ENCODE peak calls at places on chromosomes 3 and 15, in six cellular contexts. One of them, this sample, is unnamed.

GRCh38 chr15:91476861-91477260 is 376.6 kb upstream of the SLCO3A1 start:
- DNase-seq in AG04450: no peak
- DNase-seq in retinal pigment epithelial cell: no peak
- DNase-seq in GM12865: no peak
- DNase-seq in transverse colon: no peak
- DNase-seq in uterus: no peak
- DNase-seq in this sample: no peak

GRCh38 chr3:64459711-64460110 is 228.1 kb downstream of the ADAMTS9 start:
- DNase-seq in AG04450: no peak
- DNase-seq in retinal pigment epithelial cell: no peak
- DNase-seq in GM12865: no peak
- DNase-seq in transverse colon: no peak
- DNase-seq in uterus: no peak
- DNase-seq in this sample: no peak

GRCh38 chr3:4978259-4978965 is 825 bp upstream of the BHLHE40 start:
- DNase-seq in AG04450: peak
- DNase-seq in retinal pigment epithelial cell: peak
- DNase-seq in GM12865: peak
- DNase-seq in transverse colon: peak
- DNase-seq in uterus: peak
- DNase-seq in this sample: peak

GRCh38 chr15:48177383-48177874 is 666 bp downstream of the MYEF2 start:
- DNase-seq in AG04450: no peak
- DNase-seq in retinal pigment epithelial cell: peak
- DNase-seq in GM12865: peak
- DNase-seq in transverse colon: no peak
- DNase-seq in uterus: no peak
- DNase-seq in this sample: no peak

GRCh38 chr3:149466192-149466591 is 8.3 kb upstream of the TM4SF4 start:
- DNase-seq in AG04450: peak
- DNase-seq in retinal pigment epithelial cell: peak
- DNase-seq in GM12865: no peak
- DNase-seq in transverse colon: no peak
- DNase-seq in uterus: peak
- DNase-seq in this sample: no peak

GRCh38 chr3:174776636-174777035 is 82.5 kb upstream of the NAALADL2 start:
- DNase-seq in AG04450: no peak
- DNase-seq in retinal pigment epithelial cell: no peak
- DNase-seq in GM12865: no peak
- DNase-seq in transverse colon: no peak
- DNase-seq in uterus: no peak
- DNase-seq in this sample: no peak

GRCh38 chr3:56682458-56683121 is 475 bp downstream of the TASOR start:
- DNase-seq in AG04450: peak
- DNase-seq in retinal pigment epithelial cell: peak
- DNase-seq in GM12865: peak
- DNase-seq in transverse colon: peak
- DNase-seq in uterus: peak
- DNase-seq in this sample: peak

GRCh38 chr15:94968133-94968532 is 736.8 kb downstream of the MCTP2 start:
- DNase-seq in AG04450: no peak
- DNase-seq in retinal pigment epithelial cell: no peak
- DNase-seq in GM12865: no peak
- DNase-seq in transverse colon: no peak
- DNase-seq in uterus: no peak
- DNase-seq in this sample: no peak

GRCh38 chr3:127454051-127454450 is 136.5 kb downstream of the TPRA1 start:
- DNase-seq in AG04450: no peak
- DNase-seq in retinal pigment epithelial cell: no peak
- DNase-seq in GM12865: no peak
- DNase-seq in transverse colon: no peak
- DNase-seq in uterus: no peak
- DNase-seq in this sample: no peak

GRCh38 chr3:114223146-114223545 is 14.2 kb downstream of the ZNF80 start:
- DNase-seq in AG04450: no peak
- DNase-seq in retinal pigment epithelial cell: no peak
- DNase-seq in GM12865: peak
- DNase-seq in transverse colon: no peak
- DNase-seq in uterus: no peak
- DNase-seq in this sample: no peak

GRCh38 chr3:188554404-188554803 is 400.4 kb downstream of the LPP start:
- DNase-seq in AG04450: peak
- DNase-seq in retinal pigment epithelial cell: peak
- DNase-seq in GM12865: no peak
- DNase-seq in transverse colon: no peak
- DNase-seq in uterus: peak
- DNase-seq in this sample: no peak

GRCh38 chr3:170037463-170038433 is at the start of gene GPR160:
- DNase-seq in AG04450: no peak
- DNase-seq in retinal pigment epithelial cell: no peak
- DNase-seq in GM12865: peak
- DNase-seq in transverse colon: peak
- DNase-seq in uterus: peak
- DNase-seq in this sample: peak

GRCh38 chr3:158859362-158859761 is 57.5 kb downstream of the MFSD1 start:
- DNase-seq in AG04450: no peak
- DNase-seq in retinal pigment epithelial cell: no peak
- DNase-seq in GM12865: peak
- DNase-seq in transverse colon: no peak
- DNase-seq in uterus: no peak
- DNase-seq in this sample: no peak

GRCh38 chr3:58725326-58725853 is 58.8 kb upstream of the FAM3D start:
- DNase-seq in AG04450: no peak
- DNase-seq in retinal pigment epithelial cell: no peak
- DNase-seq in GM12865: peak
- DNase-seq in transverse colon: no peak
- DNase-seq in uterus: no peak
- DNase-seq in this sample: no peak

GRCh38 chr3:44939581-44940036 is 36.4 kb downstream of the ZDHHC3 start:
- DNase-seq in AG04450: no peak
- DNase-seq in retinal pigment epithelial cell: no peak
- DNase-seq in GM12865: no peak
- DNase-seq in transverse colon: no peak
- DNase-seq in uterus: no peak
- DNase-seq in this sample: no peak

GRCh38 chr3:58058654-58059263 is 50.5 kb downstream of the FLNB start:
- DNase-seq in AG04450: no peak
- DNase-seq in retinal pigment epithelial cell: no peak
- DNase-seq in GM12865: no peak
- DNase-seq in transverse colon: no peak
- DNase-seq in uterus: no peak
- DNase-seq in this sample: no peak

GRCh38 chr15:41609123-41609522 is 50.1 kb downstream of the TYRO3 start:
- DNase-seq in AG04450: no peak
- DNase-seq in retinal pigment epithelial cell: no peak
- DNase-seq in GM12865: no peak
- DNase-seq in transverse colon: no peak
- DNase-seq in uterus: no peak
- DNase-seq in this sample: no peak

GRCh38 chr3:187935623-187936156 is 190.4 kb upstream of the BCL6 start:
- DNase-seq in AG04450: no peak
- DNase-seq in retinal pigment epithelial cell: no peak
- DNase-seq in GM12865: peak
- DNase-seq in transverse colon: peak
- DNase-seq in uterus: no peak
- DNase-seq in this sample: no peak

GRCh38 chr15:34365073-34365825 is 1.7 kb downstream of the LPCAT4 start:
- DNase-seq in AG04450: no peak
- DNase-seq in retinal pigment epithelial cell: no peak
- DNase-seq in GM12865: peak
- DNase-seq in transverse colon: no peak
- DNase-seq in uterus: no peak
- DNase-seq in this sample: no peak

GRCh38 chr3:33803252-33803651 is 4.8 kb downstream of the PDCD6IP start:
- DNase-seq in AG04450: no peak
- DNase-seq in retinal pigment epithelial cell: no peak
- DNase-seq in GM12865: no peak
- DNase-seq in transverse colon: no peak
- DNase-seq in uterus: no peak
- DNase-seq in this sample: no peak

GRCh38 chr3:33799202-33799551 is 747 bp downstream of the PDCD6IP start:
- DNase-seq in AG04450: no peak
- DNase-seq in retinal pigment epithelial cell: no peak
- DNase-seq in GM12865: no peak
- DNase-seq in transverse colon: no peak
- DNase-seq in uterus: no peak
- DNase-seq in this sample: no peak

GRCh38 chr3:33796137-33796536 is 2.3 kb upstream of the PDCD6IP start:
- DNase-seq in AG04450: no peak
- DNase-seq in retinal pigment epithelial cell: no peak
- DNase-seq in GM12865: no peak
- DNase-seq in transverse colon: no peak
- DNase-seq in uterus: no peak
- DNase-seq in this sample: no peak

GRCh38 chr3:33798113-33798417 is 365 bp upstream of the PDCD6IP start:
- DNase-seq in AG04450: no peak
- DNase-seq in retinal pigment epithelial cell: no peak
- DNase-seq in GM12865: no peak
- DNase-seq in transverse colon: no peak
- DNase-seq in uterus: no peak
- DNase-seq in this sample: no peak

GRCh38 chr3:33798418-33799201 is at the start of gene PDCD6IP:
- DNase-seq in AG04450: peak
- DNase-seq in retinal pigment epithelial cell: peak
- DNase-seq in GM12865: peak
- DNase-seq in transverse colon: peak
- DNase-seq in uterus: peak
- DNase-seq in this sample: peak
- TF ChIP-seq CTCF in AG04450: peak
- TF ChIP-seq CTCF in retinal pigment epithelial cell: no peak
- TF ChIP-seq CTCF in GM12865: peak
- TF ChIP-seq CTCF in transverse colon: peak
- TF ChIP-seq CTCF in uterus: peak
- TF ChIP-seq CTCF in this sample: peak

DNA sequence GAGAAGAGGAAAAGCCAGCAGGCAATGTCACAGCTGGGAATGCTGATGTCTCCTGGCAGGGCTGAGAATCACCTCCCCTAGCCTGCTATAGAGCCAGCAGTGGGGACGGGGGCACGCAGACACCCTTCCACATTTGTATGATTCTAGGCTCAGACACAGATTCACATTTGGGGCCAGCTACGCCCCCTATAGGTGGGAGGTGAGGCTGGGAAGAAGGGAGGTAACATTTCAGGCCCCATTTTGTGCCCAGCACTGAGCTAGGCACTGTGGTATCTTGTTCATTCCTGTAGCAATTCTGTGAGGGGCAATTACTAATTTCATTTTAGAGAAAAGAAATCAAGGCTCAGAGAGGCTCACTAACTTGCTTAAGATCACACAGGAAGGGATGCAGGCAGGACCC is 15.9 kb upstream of the ACAD9 start:
- DNase-seq in AG04450: no peak
- DNase-seq in retinal pigment epithelial cell: no peak
- DNase-seq in GM12865: no peak
- DNase-seq in transverse colon: no peak
- DNase-seq in uterus: no peak
- DNase-seq in this sample: no peak
- TF ChIP-seq CTCF in AG04450: peak
- TF ChIP-seq CTCF in retinal pigment epithelial cell: peak
- TF ChIP-seq CTCF in GM12865: peak
- TF ChIP-seq CTCF in transverse colon: no peak
- TF ChIP-seq CTCF in uterus: no peak
- TF ChIP-seq CTCF in this sample: peak

GRCh38 chr3:124275421-124275820 is 283.5 kb upstream of the ROPN1 start:
- DNase-seq in AG04450: no peak
- DNase-seq in retinal pigment epithelial cell: no peak
- DNase-seq in GM12865: no peak
- DNase-seq in transverse colon: peak
- DNase-seq in uterus: peak
- DNase-seq in this sample: no peak

GRCh38 chr3:124273651-124274050 is 281.7 kb upstream of the ROPN1 start:
- DNase-seq in AG04450: no peak
- DNase-seq in retinal pigment epithelial cell: no peak
- DNase-seq in GM12865: no peak
- DNase-seq in transverse colon: no peak
- DNase-seq in uterus: no peak
- DNase-seq in this sample: no peak

GRCh38 chr3:124276863-124277515 is 285.1 kb upstream of the ROPN1 start:
- DNase-seq in AG04450: no peak
- DNase-seq in retinal pigment epithelial cell: no peak
- DNase-seq in GM12865: no peak
- DNase-seq in transverse colon: no peak
- DNase-seq in uterus: peak
- DNase-seq in this sample: no peak

GRCh38 chr3:124276163-124276862 is 284.4 kb upstream of the ROPN1 start:
- DNase-seq in AG04450: no peak
- DNase-seq in retinal pigment epithelial cell: no peak
- DNase-seq in GM12865: no peak
- DNase-seq in transverse colon: no peak
- DNase-seq in uterus: peak
- DNase-seq in this sample: no peak

DNA sequence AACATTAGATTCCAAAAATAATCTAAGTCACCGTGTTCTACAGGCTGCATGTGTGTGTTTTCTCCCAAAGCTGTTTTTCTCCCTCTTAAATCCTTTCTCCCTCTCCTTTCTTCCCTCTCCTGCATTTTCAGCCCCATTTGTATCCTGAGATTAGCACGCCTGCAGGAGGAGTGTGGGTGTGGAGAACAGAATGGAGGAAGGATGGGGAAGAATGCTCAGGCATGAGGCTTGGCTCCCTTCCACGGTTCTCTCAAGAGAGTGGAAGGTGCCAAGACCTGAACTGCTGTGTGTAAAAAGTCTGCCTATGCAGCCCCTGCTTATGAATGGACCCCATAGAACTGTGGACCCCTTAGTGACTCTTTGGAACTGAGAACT is 285.6 kb upstream of the ROPN1 start:
- DNase-seq in AG04450: no peak
- DNase-seq in retinal pigment epithelial cell: peak
- DNase-seq in GM12865: no peak
- DNase-seq in transverse colon: peak
- DNase-seq in uterus: peak
- DNase-seq in this sample: no peak
- TF ChIP-seq CTCF in AG04450: no peak
- TF ChIP-seq CTCF in retinal pigment epithelial cell: peak
- TF ChIP-seq CTCF in GM12865: no peak
- TF ChIP-seq CTCF in transverse colon: peak
- TF ChIP-seq CTCF in uterus: no peak
- TF ChIP-seq CTCF in this sample: no peak

DNA sequence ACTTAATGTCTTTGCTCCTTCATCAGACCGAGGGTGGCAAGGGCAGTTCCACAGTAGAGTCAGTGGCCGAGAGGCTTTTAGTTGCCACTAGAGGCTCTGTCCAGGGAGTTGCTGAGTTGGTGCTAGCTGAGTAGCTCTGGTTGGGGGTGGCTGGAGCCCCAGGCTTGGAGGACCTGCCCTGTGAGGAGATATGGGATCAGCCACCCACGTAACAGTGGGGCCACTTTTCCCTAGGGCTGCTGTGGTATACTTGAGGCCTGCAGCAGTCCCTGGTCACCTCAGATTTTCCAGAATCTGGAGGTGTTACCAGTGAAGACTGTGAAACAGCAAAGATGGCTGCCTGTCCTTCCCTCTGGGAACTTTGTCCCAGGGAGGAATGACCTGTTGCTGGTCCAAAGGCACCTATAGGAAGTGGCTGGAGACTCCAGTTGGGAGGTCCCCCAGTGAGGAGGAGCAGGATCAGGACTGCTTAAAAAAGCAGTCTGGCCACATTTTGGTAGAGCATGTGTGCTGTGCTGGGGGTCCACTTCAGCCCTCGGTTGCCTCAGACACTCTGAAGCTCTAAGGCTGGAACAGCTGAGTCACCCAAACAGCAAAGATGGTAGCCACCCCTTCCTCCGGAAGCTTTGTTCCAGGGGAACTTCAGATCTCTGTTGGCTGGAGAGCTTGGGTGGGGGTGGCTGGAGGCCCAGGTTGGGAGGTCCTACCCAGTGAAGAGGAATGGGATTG is 72.9 kb downstream of the AKAP13 start:
- DNase-seq in AG04450: no peak
- DNase-seq in retinal pigment epithelial cell: no peak
- DNase-seq in GM12865: no peak
- DNase-seq in transverse colon: no peak
- DNase-seq in uterus: no peak
- DNase-seq in this sample: no peak
- TF ChIP-seq CTCF in AG04450: no peak
- TF ChIP-seq CTCF in retinal pigment epithelial cell: no peak
- TF ChIP-seq CTCF in GM12865: no peak
- TF ChIP-seq CTCF in transverse colon: no peak
- TF ChIP-seq CTCF in uterus: no peak
- TF ChIP-seq CTCF in this sample: no peak

This sample was measured in neural crest cell.